ENCODE peak calls at places on chromosome 1, in six cellular contexts. B is aorta, R is A172, S is H4, A is smooth muscle cell of the brain vasculature, M is kidney glomerular epithelial cell. Q is an unnamed sample.

GRCh38 chr1:75135829-75136142 is 1.6 kb downstream of the LHX8 start:
- DNase-seq in B (no peak), R (no peak), S (no peak), A (no peak), M (no peak), Q (no peak)

GRCh38 chr1:231216515-231216914 is 24.5 kb upstream of the GNPAT start:
- DNase-seq in B (no peak), R (peak), S (no peak), A (no peak), M (no peak), Q (no peak)

GRCh38 chr1:46705408-46705807 is 13.5 kb downstream of the EFCAB14 start:
- DNase-seq in B (no peak), R (no peak), S (no peak), A (no peak), M (no peak), Q (no peak)

GRCh38 chr1:66598670-66599069 is 64.7 kb downstream of the SGIP1 start:
- DNase-seq in B (no peak), R (peak), S (peak), A (no peak), M (peak), Q (no peak)

GRCh38 chr1:36446261-36446660 is 4.0 kb downstream of the OSCP1 start:
- DNase-seq in B (no peak), R (no peak), S (no peak), A (no peak), M (no peak), Q (no peak)

GRCh38 chr1:2412773-2413494 is 570 bp upstream of the PEX10 start:
- DNase-seq in B (no peak), R (no peak), S (no peak), A (no peak), M (peak), Q (no peak)

GRCh38 chr1:186884266-186884665 is 55.5 kb downstream of the PLA2G4A start:
- DNase-seq in B (no peak), R (no peak), S (no peak), A (no peak), M (peak), Q (no peak)

GRCh38 chr1:1051127-1051810 is 22.8 kb downstream of the RNF223 start:
- DNase-seq in B (no peak), R (no peak), S (no peak), A (no peak), M (no peak), Q (no peak)

GRCh38 chr1:229296541-229296941 is 25.6 kb downstream of the RAB4A start:
- DNase-seq in B (no peak), R (peak), S (no peak), A (no peak), M (no peak), Q (no peak)

GRCh38 chr1:104648269-104648691 is 898.6 kb downstream of the AMY1C start:
- DNase-seq in B (no peak), R (peak), S (peak), A (no peak), M (no peak), Q (no peak)

GRCh38 chr1:7299329-7299799 is 471.7 kb upstream of the VAMP3 start:
- DNase-seq in B (peak), R (peak), S (peak), A (peak), M (peak), Q (no peak)

GRCh38 chr1:181603735-181604410 is 120.6 kb downstream of the CACNA1E start:
- DNase-seq in B (no peak), R (no peak), S (no peak), A (no peak), M (no peak), Q (no peak)

GRCh38 chr1:23624440-23624839 is 65.1 kb upstream of the ID3 start:
- DNase-seq in B (no peak), R (no peak), S (no peak), A (no peak), M (no peak), Q (no peak)